ENCODE peak calls at places on chromosome 22, in five cellular contexts. U, Q, F, S and B are unnamed samples.

GRCh38 chr22:20034143-20034542 is 13.2 kb downstream of the TANGO2 start:
- DNase-seq in U (no peak), Q (no peak), F (no peak), S (no peak), B (no peak)

GRCh38 chr22:24875862-24876506 is 70.0 kb downstream of the SGSM1 start:
- DNase-seq in U (no peak), Q (no peak), F (no peak), S (no peak), B (no peak)

GRCh38 chr22:17980638-17981051 is 43.7 kb downstream of the MICAL3 start:
- DNase-seq in U (no peak), Q (no peak), F (peak; percentile 36), S (no peak), B (peak; percentile 35)

GRCh38 chr22:29710922-29711593 is 8.7 kb upstream of the CABP7 start:
- DNase-seq in U (no peak), Q (no peak), F (no peak), S (peak; percentile 52), B (no peak)

GRCh38 chr22:18968011-18968749 is 32.1 kb upstream of the PRODH start:
- DNase-seq in U (no peak), Q (no peak), F (peak; percentile 24), S (no peak), B (no peak)

GRCh38 chr22:46747646-46748045 is 9.6 kb upstream of the CERK start:
- DNase-seq in U (no peak), Q (no peak), F (no peak), S (no peak), B (no peak)

GRCh38 chr22:41324818-41325528 is 23.6 kb downstream of the ZC3H7B start:
- DNase-seq in U (no peak), Q (no peak), F (no peak), S (no peak), B (peak; percentile 25)

GRCh38 chr22:44620841-44621382 is 81.1 kb upstream of the PRR5 start:
- DNase-seq in U (no peak), Q (no peak), F (no peak), S (no peak), B (no peak)

GRCh38 chr22:36467042-36467810 is 14.2 kb downstream of the TXN2 start:
- DNase-seq in U (no peak), Q (peak; percentile 90), F (peak; percentile 80), S (peak; percentile 47), B (no peak)

GRCh38 chr22:46381731-46382130 is 46.2 kb downstream of the TRMU start:
- DNase-seq in U (no peak), Q (no peak), F (no peak), S (no peak), B (no peak)

GRCh38 chr22:38035530-38035885 is 21.7 kb upstream of the PICK1 start:
- DNase-seq in U (no peak), Q (no peak), F (no peak), S (no peak), B (no peak)

GRCh38 chr22:39089928-39090327 is 7.1 kb upstream of the APOBEC3H start:
- DNase-seq in U (no peak), Q (no peak), F (no peak), S (no peak), B (no peak)